ENCODE peak calls at places on chromosomes 16 and 17, in six cellular contexts. O, Y, W, A, K and G are unnamed samples.

GRCh38 chr17:48234922-48235321 is 127.4 kb downstream of the SNX11 start:
- DNase-seq in A (no peak), K (no peak), O (no peak), W (no peak), Y (no peak), G (no peak)

GRCh38 chr16:57607676-57608461 is 20.6 kb upstream of the ADGRG1 start:
- DNase-seq in W (no peak), Y (no peak), O (no peak), A (no peak), K (no peak), G (no peak)

GRCh38 chr16:85445779-85446222 is 167.3 kb upstream of the GSE1 start:
- DNase-seq in A (no peak), K (no peak), Y (no peak), O (no peak), W (no peak), G (peak; percentile 61)

GRCh38 chr16:12099451-12100123 is 123.1 kb downstream of the SNX29 start:
- DNase-seq in Y (no peak), O (no peak), W (no peak), A (no peak), K (no peak), G (no peak)

GRCh38 chr17:45437461-45438283 is 5.0 kb upstream of the ARHGAP27 start:
- DNase-seq in K (no peak), Y (no peak), W (no peak), O (no peak), A (no peak), G (no peak)

GRCh38 chr17:28476076-28476475 is 2.6 kb downstream of the SLC13A2 start:
- DNase-seq in K (no peak), A (no peak), Y (no peak), W (peak; percentile 9), O (no peak), G (no peak)

GRCh38 chr16:48013476-48013875 is 142.3 kb downstream of the ABCC12 start:
- DNase-seq in A (no peak), K (no peak), Y (no peak), O (peak; percentile 5), W (no peak), G (no peak)

GRCh38 chr16:75265911-75266701 is 14.7 kb upstream of the BCAR1 start:
- DNase-seq in O (peak; percentile 72), A (peak; percentile 75), W (peak; percentile 78), K (peak; percentile 85), Y (peak; percentile 84), G (peak; percentile 80)

GRCh38 chr17:33753452-33753851 is 460.4 kb upstream of the ASIC2 start:
- DNase-seq in K (no peak), W (no peak), O (no peak), Y (no peak), A (no peak), G (no peak)

GRCh38 chr16:22252317-22252716 is 44.9 kb upstream of the POLR3E start:
- DNase-seq in A (no peak), K (no peak), Y (no peak), O (no peak), W (no peak), G (no peak)

GRCh38 chr16:78249832-78250231 is 150.4 kb downstream of the WWOX start:
- DNase-seq in W (no peak), A (no peak), K (no peak), Y (no peak), O (no peak), G (peak; percentile 33)

DNA sequence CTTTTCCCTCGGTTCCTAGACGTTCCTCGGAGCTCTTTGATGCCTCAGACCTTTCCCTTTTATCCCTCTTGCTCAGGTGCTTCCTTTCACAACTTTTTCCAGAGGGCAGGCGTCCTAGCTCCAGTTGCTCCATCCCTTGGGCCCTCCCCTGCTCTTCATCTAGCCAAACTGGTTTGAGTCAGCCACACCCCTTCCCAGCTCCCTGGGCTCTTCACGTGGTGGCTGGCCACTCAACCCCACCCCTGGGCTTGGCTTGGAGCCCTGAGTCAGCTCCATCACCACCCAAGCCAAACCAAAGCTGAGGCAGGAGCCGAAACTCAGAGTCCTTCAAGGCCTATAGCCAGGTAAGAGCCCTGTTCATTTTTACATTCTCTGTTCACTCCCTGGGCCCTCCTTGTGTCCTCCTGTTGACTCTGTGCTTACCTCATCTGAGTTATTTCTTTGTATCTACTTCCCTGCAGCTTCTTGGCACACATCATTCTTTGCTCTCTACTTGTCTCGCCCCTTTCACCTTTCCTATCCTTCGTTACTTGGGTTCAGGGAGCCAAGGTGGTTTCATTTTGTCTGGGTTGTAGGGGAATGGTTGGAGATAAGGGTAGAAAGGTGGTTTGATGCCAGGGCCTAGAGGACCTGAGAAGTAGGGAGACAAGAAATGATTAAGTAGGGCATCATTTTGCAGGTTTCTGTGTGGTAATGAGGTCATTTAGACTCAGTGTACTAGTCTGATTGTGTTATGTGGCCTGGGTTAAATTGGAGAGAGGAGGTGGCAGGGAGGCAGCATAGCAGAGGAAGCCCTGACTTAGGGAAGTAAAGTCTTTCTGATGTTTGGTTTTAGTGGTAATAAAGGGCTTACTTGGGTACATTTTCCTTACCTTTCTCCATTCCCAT is 7.6 kb upstream of the PHKG2 start:
- DNase-seq in O (peak; percentile 80), Y (peak; percentile 83), A (peak; percentile 86), K (peak; percentile 91), W (peak; percentile 94), G (peak; percentile 94)
- H3K4me3 ChIP-seq in O (no peak overlapping the region), Y (no peak overlapping the region), A (peak overlapping the region; percentile 22), K (no peak overlapping the region), W (peak overlapping the region; percentile 34), G (no peak overlapping the region)

GRCh38 chr17:17152385-17152784 is 53.7 kb downstream of the PLD6 start:
- DNase-seq in W (no peak), K (peak; percentile 66), A (peak; percentile 71), O (peak; percentile 67), Y (peak; percentile 45), G (no peak)
- H3K36me3 ChIP-seq in W (no peaks in the 10 kb centered on the region), K (peaks cover 39% of the 10 kb centered on the region), A (peaks cover 84% of the 10 kb centered on the region), O (peaks cover 36% of the 10 kb centered on the region), Y (peaks cover 72% of the 10 kb centered on the region), G (peaks cover 22% of the 10 kb centered on the region)

DNA sequence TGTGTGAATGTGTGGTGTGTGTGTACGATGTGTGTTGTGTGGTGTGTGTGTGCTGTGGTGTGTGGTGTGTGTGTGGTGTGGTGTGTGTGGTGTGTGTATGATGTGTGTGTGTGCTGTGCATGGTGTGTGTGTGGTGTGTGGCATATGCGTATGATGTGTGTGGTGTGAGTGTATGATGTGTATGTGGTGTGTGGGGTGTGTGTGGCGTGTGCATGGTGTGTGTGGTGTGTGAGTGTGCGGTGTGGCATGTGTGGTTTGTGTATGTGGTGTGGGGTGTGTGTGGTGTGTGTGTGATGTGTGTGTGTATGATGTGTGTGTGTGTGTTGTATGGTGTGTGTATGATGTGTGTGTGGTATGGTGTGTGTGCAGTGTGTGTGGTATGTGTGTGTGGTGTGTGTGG is 50.5 kb upstream of the MPHOSPH6 start:
- DNase-seq in A (no peak), Y (no peak), O (no peak), K (no peak), W (no peak), G (no peak)
- H3K4me3 ChIP-seq in A (no peak overlapping the region), Y (no peak overlapping the region), O (no peak overlapping the region), K (no peak overlapping the region), W (no peak overlapping the region), G (no peak overlapping the region)

GRCh38 chr17:31528291-31528874 is 136.9 kb downstream of the RAB11FIP4 start:
- DNase-seq in W (no peak), A (no peak), O (no peak), K (no peak), Y (no peak), G (no peak)
- H3K36me3 ChIP-seq in W (no peaks in the 10 kb centered on the region), A (peaks cover 9% of the 10 kb centered on the region), O (no peaks in the 10 kb centered on the region), K (no peaks in the 10 kb centered on the region), Y (no peaks in the 10 kb centered on the region), G (peaks cover 48% of the 10 kb centered on the region)